ENCODE peak calls at places on chromosomes 12 and 14, in seven cellular contexts. One of them, this sample, is unnamed.

GRCh38 chr14:19828314-19828713 is 24.7 kb downstream of the OR4N2 start:
- DNase-seq in ACHN: no peak
- DNase-seq in H9: no peak
- DNase-seq in fibroblast of lung: no peak
- DNase-seq in Kasumi-1: no peak
- DNase-seq in lower lobe of right lung: no peak
- DNase-seq in posterior vena cava: no peak
- DNase-seq in this sample: no peak

GRCh38 chr12:10363922-10364838 is 25.7 kb downstream of the KLRK1 start:
- DNase-seq in ACHN: peak; percentile 74
- DNase-seq in H9: no peak
- DNase-seq in fibroblast of lung: peak; percentile 65
- DNase-seq in Kasumi-1: no peak
- DNase-seq in lower lobe of right lung: no peak
- DNase-seq in posterior vena cava: no peak
- DNase-seq in this sample: peak; percentile 57

GRCh38 chr14:26199096-26199495 is 398.7 kb downstream of the NOVA1 start:
- DNase-seq in ACHN: no peak
- DNase-seq in H9: no peak
- DNase-seq in fibroblast of lung: no peak
- DNase-seq in Kasumi-1: no peak
- DNase-seq in lower lobe of right lung: no peak
- DNase-seq in posterior vena cava: no peak
- DNase-seq in this sample: no peak

GRCh38 chr12:67068773-67069450 is 200.2 kb upstream of the CAND1 start:
- DNase-seq in ACHN: peak; percentile 88
- DNase-seq in H9: peak; percentile 74
- DNase-seq in fibroblast of lung: peak; percentile 15
- DNase-seq in Kasumi-1: peak; percentile 21
- DNase-seq in lower lobe of right lung: peak; percentile 49
- DNase-seq in posterior vena cava: peak; percentile 83
- DNase-seq in this sample: no peak

GRCh38 chr12:50232771-50233209 is 50.5 kb downstream of the LIMA1 start:
- DNase-seq in ACHN: no peak
- DNase-seq in H9: no peak
- DNase-seq in fibroblast of lung: no peak
- DNase-seq in Kasumi-1: no peak
- DNase-seq in lower lobe of right lung: no peak
- DNase-seq in posterior vena cava: no peak
- DNase-seq in this sample: no peak

GRCh38 chr12:114096461-114096860 is 130.3 kb upstream of the RBM19 start:
- DNase-seq in ACHN: no peak
- DNase-seq in H9: no peak
- DNase-seq in fibroblast of lung: no peak
- DNase-seq in Kasumi-1: no peak
- DNase-seq in lower lobe of right lung: no peak
- DNase-seq in posterior vena cava: no peak
- DNase-seq in this sample: no peak

GRCh38 chr12:30088259-30088995 is 304.7 kb upstream of the TMTC1 start:
- DNase-seq in ACHN: no peak
- DNase-seq in H9: no peak
- DNase-seq in fibroblast of lung: no peak
- DNase-seq in Kasumi-1: no peak
- DNase-seq in lower lobe of right lung: no peak
- DNase-seq in posterior vena cava: no peak
- DNase-seq in this sample: no peak

GRCh38 chr12:47391566-47391965 is 311.8 kb upstream of the AMIGO2 start:
- DNase-seq in ACHN: no peak
- DNase-seq in H9: no peak
- DNase-seq in fibroblast of lung: no peak
- DNase-seq in Kasumi-1: no peak
- DNase-seq in lower lobe of right lung: no peak
- DNase-seq in posterior vena cava: no peak
- DNase-seq in this sample: no peak

GRCh38 chr14:32727827-32728226 is 210.9 kb upstream of the NPAS3 start:
- DNase-seq in ACHN: no peak
- DNase-seq in H9: no peak
- DNase-seq in fibroblast of lung: no peak
- DNase-seq in Kasumi-1: no peak
- DNase-seq in lower lobe of right lung: no peak
- DNase-seq in posterior vena cava: no peak
- DNase-seq in this sample: no peak

GRCh38 chr14:76497550-76498484 is 121.9 kb downstream of the ESRRB start:
- DNase-seq in ACHN: peak; percentile 7
- DNase-seq in H9: no peak
- DNase-seq in fibroblast of lung: no peak
- DNase-seq in Kasumi-1: peak; percentile 6
- DNase-seq in lower lobe of right lung: no peak
- DNase-seq in posterior vena cava: peak; percentile 63
- DNase-seq in this sample: no peak

GRCh38 chr12:130013771-130014484 is 110.1 kb upstream of the TMEM132D start:
- DNase-seq in ACHN: peak; percentile 65
- DNase-seq in H9: peak; percentile 90
- DNase-seq in fibroblast of lung: peak; percentile 4
- DNase-seq in Kasumi-1: peak; percentile 22
- DNase-seq in lower lobe of right lung: no peak
- DNase-seq in posterior vena cava: no peak
- DNase-seq in this sample: no peak

GRCh38 chr12:88237954-88238353 is 95.8 kb downstream of the TMTC3 start:
- DNase-seq in ACHN: peak; percentile 75
- DNase-seq in H9: no peak
- DNase-seq in fibroblast of lung: peak; percentile 66
- DNase-seq in Kasumi-1: peak; percentile 32
- DNase-seq in lower lobe of right lung: no peak
- DNase-seq in posterior vena cava: no peak
- DNase-seq in this sample: no peak

GRCh38 chr14:54866588-54866987 is 36.0 kb downstream of the GCH1 start:
- DNase-seq in ACHN: no peak
- DNase-seq in H9: no peak
- DNase-seq in fibroblast of lung: no peak
- DNase-seq in Kasumi-1: no peak
- DNase-seq in lower lobe of right lung: no peak
- DNase-seq in posterior vena cava: no peak
- DNase-seq in this sample: no peak

GRCh38 chr14:71396050-71396677 is 488.9 kb downstream of the PCNX1 start:
- DNase-seq in ACHN: no peak
- DNase-seq in H9: no peak
- DNase-seq in fibroblast of lung: no peak
- DNase-seq in Kasumi-1: no peak
- DNase-seq in lower lobe of right lung: no peak
- DNase-seq in posterior vena cava: no peak
- DNase-seq in this sample: no peak

GRCh38 chr14:87199371-87199770 is 793.6 kb downstream of the GALC start:
- DNase-seq in ACHN: no peak
- DNase-seq in H9: no peak
- DNase-seq in fibroblast of lung: no peak
- DNase-seq in Kasumi-1: no peak
- DNase-seq in lower lobe of right lung: no peak
- DNase-seq in posterior vena cava: no peak
- DNase-seq in this sample: no peak

GRCh38 chr12:115433014-115433634 is 749.1 kb upstream of the TBX3 start:
- DNase-seq in ACHN: no peak
- DNase-seq in H9: peak; percentile 66
- DNase-seq in fibroblast of lung: no peak
- DNase-seq in Kasumi-1: no peak
- DNase-seq in lower lobe of right lung: no peak
- DNase-seq in posterior vena cava: no peak
- DNase-seq in this sample: no peak

GRCh38 chr14:24232645-24233537 is at the start of gene GMPR2:
- DNase-seq in ACHN: no peak
- DNase-seq in H9: no peak
- DNase-seq in fibroblast of lung: no peak
- DNase-seq in Kasumi-1: peak; percentile 91
- DNase-seq in lower lobe of right lung: no peak
- DNase-seq in posterior vena cava: no peak
- DNase-seq in this sample: no peak

GRCh38 chr12:72723732-72724131 is 451.6 kb downstream of the TRHDE start:
- DNase-seq in ACHN: no peak
- DNase-seq in H9: no peak
- DNase-seq in fibroblast of lung: no peak
- DNase-seq in Kasumi-1: no peak
- DNase-seq in lower lobe of right lung: no peak
- DNase-seq in posterior vena cava: no peak
- DNase-seq in this sample: no peak

GRCh38 chr12:116427200-116427932 is 131.8 kb upstream of the MAP1LC3B2 start:
- DNase-seq in ACHN: no peak
- DNase-seq in H9: peak; percentile 96
- DNase-seq in fibroblast of lung: no peak
- DNase-seq in Kasumi-1: no peak
- DNase-seq in lower lobe of right lung: no peak
- DNase-seq in posterior vena cava: no peak
- DNase-seq in this sample: no peak

GRCh38 chr12:106141003-106141402 is 2.2 kb upstream of the NUAK1 start:
- DNase-seq in ACHN: no peak
- DNase-seq in H9: no peak
- DNase-seq in fibroblast of lung: no peak
- DNase-seq in Kasumi-1: no peak
- DNase-seq in lower lobe of right lung: no peak
- DNase-seq in posterior vena cava: no peak
- DNase-seq in this sample: no peak

GRCh38 chr12:126952106-126953007 is 1314.6 kb upstream of the TMEM132C start:
- DNase-seq in ACHN: no peak
- DNase-seq in H9: no peak
- DNase-seq in fibroblast of lung: no peak
- DNase-seq in Kasumi-1: no peak
- DNase-seq in lower lobe of right lung: no peak
- DNase-seq in posterior vena cava: no peak
- DNase-seq in this sample: no peak

GRCh38 chr14:100577986-100578431 is 9.2 kb downstream of the BEGAIN start:
- DNase-seq in ACHN: no peak
- DNase-seq in H9: no peak
- DNase-seq in fibroblast of lung: no peak
- DNase-seq in Kasumi-1: no peak
- DNase-seq in lower lobe of right lung: peak; percentile 34
- DNase-seq in posterior vena cava: peak; percentile 49
- DNase-seq in this sample: no peak

GRCh38 chr12:100612557-100612956 is 39.1 kb downstream of the GAS2L3 start:
- DNase-seq in ACHN: no peak
- DNase-seq in H9: no peak
- DNase-seq in fibroblast of lung: no peak
- DNase-seq in Kasumi-1: no peak
- DNase-seq in lower lobe of right lung: no peak
- DNase-seq in posterior vena cava: no peak
- DNase-seq in this sample: no peak

GRCh38 chr12:2092890-2093289 is 40.1 kb downstream of the CACNA1C start:
- DNase-seq in ACHN: no peak
- DNase-seq in H9: no peak
- DNase-seq in fibroblast of lung: no peak
- DNase-seq in Kasumi-1: no peak
- DNase-seq in lower lobe of right lung: no peak
- DNase-seq in posterior vena cava: no peak
- DNase-seq in this sample: no peak

GRCh38 chr12:50314629-50315312 is 31.5 kb upstream of the LIMA1 start:
- DNase-seq in ACHN: peak; percentile 54
- DNase-seq in H9: no peak
- DNase-seq in fibroblast of lung: peak; percentile 81
- DNase-seq in Kasumi-1: peak; percentile 43
- DNase-seq in lower lobe of right lung: no peak
- DNase-seq in posterior vena cava: no peak
- DNase-seq in this sample: no peak

This sample was measured in tibial nerve.